ENCODE peak calls at places on chromosomes 16 and 17, in six cellular contexts. T is GM13976; Y is stimulated activated CD4-positive, alpha-beta T cell treated with anti-CD3 and anti-CD28 coated beads, Interleukin-1b, Interleukin-23, amount 100 ng/mL, for 24 hours; P is stimulated activated naive CD8-positive, alpha-beta T cell treated with anti-CD3 and anti-CD28 coated beads, Interleukin-15, amount 100 ng/mL, for 72 hours; X is NCI-H1417; N is iPS-NIHi11. J is an unnamed sample.

GRCh38 chr17:82294086-82294773 is 20.7 kb upstream of the CSNK1D start:
- DNase-seq in T (no peak), X (peak), Y (no peak), N (no peak), P (no peak), J (no peak)

GRCh38 chr17:41893384-41893783 is 25.4 kb downstream of the ACLY start:
- DNase-seq in T (no peak), Y (no peak), X (no peak), N (no peak), P (no peak), J (no peak)

GRCh38 chr16:11233727-11234376 is 22.2 kb downstream of the SOCS1 start:
- DNase-seq in N (no peak), T (no peak), Y (no peak), P (peak), X (no peak), J (no peak)

GRCh38 chr17:29138184-29138955 is 41.8 kb downstream of the MYO18A start:
- DNase-seq in Y (no peak), X (no peak), T (peak), P (peak), N (no peak), J (no peak)

GRCh38 chr17:70307430-70307829 is 138.1 kb downstream of the KCNJ2 start:
- DNase-seq in T (no peak), P (no peak), N (no peak), X (no peak), Y (no peak), J (no peak)

GRCh38 chr16:50505115-50505514 is 43.1 kb upstream of the NKD1 start:
- DNase-seq in Y (no peak), T (no peak), P (no peak), N (no peak), X (no peak), J (no peak)

GRCh38 chr16:26133401-26133800 is 441.6 kb downstream of the HS3ST4 start:
- DNase-seq in N (no peak), Y (no peak), P (no peak), X (no peak), T (no peak), J (no peak)

GRCh38 chr17:71361691-71362450 is 758.9 kb upstream of the SOX9 start:
- DNase-seq in P (no peak), X (no peak), N (no peak), Y (no peak), T (no peak), J (peak)

GRCh38 chr17:63826468-63827001 is 696 bp upstream of the PSMC5 start:
- DNase-seq in T (no peak), Y (no peak), X (no peak), N (no peak), P (no peak), J (no peak)

GRCh38 chr17:79801156-79802038 is 4.5 kb upstream of the CBX8 start:
- DNase-seq in P (no peak), N (no peak), T (no peak), Y (no peak), X (peak), J (no peak)

GRCh38 chr17:50283246-50283645 is 9.0 kb downstream of the TMEM92 start:
- DNase-seq in X (no peak), N (no peak), P (no peak), Y (no peak), T (peak), J (no peak)

GRCh38 chr17:44223574-44224046 is 4.1 kb upstream of the UBTF start:
- DNase-seq in T (no peak), N (no peak), X (no peak), P (no peak), Y (no peak), J (peak)

GRCh38 chr17:7935859-7936258 is 3.9 kb downstream of the CNTROB start:
- DNase-seq in X (no peak), Y (no peak), P (no peak), N (no peak), T (no peak), J (no peak)

GRCh38 chr16:8920676-8921625 is 38.8 kb downstream of the LITAFD start:
- DNase-seq in X (no peak), Y (no peak), T (no peak), P (no peak), N (no peak), J (no peak)

GRCh38 chr17:17806611-17807010 is 30.2 kb downstream of the SREBF1 start:
- DNase-seq in Y (no peak), P (no peak), X (no peak), N (no peak), T (no peak), J (no peak)

GRCh38 chr17:19295478-19296200 is 58.5 kb downstream of the EPN2 start:
- DNase-seq in T (no peak), X (no peak), P (no peak), N (no peak), Y (no peak), J (no peak)

GRCh38 chr17:59520276-59520675 is 45.1 kb upstream of the DHX40 start:
- DNase-seq in P (no peak), X (peak), T (no peak), N (no peak), Y (no peak), J (no peak)

J was measured in cardiac muscle cell.